ENCODE peak calls at places on chromosome 16, in six cellular contexts. R, N, D, Z, P and A are unnamed samples.

GRCh38 chr16:24758373-24758772 is 28.9 kb downstream of the TNRC6A start:
- DNase-seq in Z (no peak), R (no peak), P (peak), D (no peak), N (no peak), A (no peak)

GRCh38 chr16:67652578-67653130 is 7.4 kb downstream of the ACD start:
- DNase-seq in D (no peak), R (no peak), Z (no peak), P (peak), N (no peak), A (no peak)

GRCh38 chr16:17024514-17024913 is 446.2 kb downstream of the XYLT1 start:
- DNase-seq in P (no peak), N (no peak), Z (no peak), D (no peak), R (no peak), A (no peak)

GRCh38 chr16:56589141-56590039 is at the start of gene MT3:
- DNase-seq in N (peak), R (no peak), P (peak), Z (peak), D (no peak), A (no peak)

GRCh38 chr16:22623351-22623781 is 112.7 kb downstream of the NPIPB5 start:
- DNase-seq in Z (no peak), R (peak), N (no peak), D (no peak), P (peak), A (no peak)

GRCh38 chr16:30005341-30006094 is 5.3 kb downstream of the DOC2A start:
- DNase-seq in R (peak), Z (peak), P (peak), N (no peak), D (peak), A (no peak)

GRCh38 chr16:26736084-26736483 is 330.6 kb upstream of the C16orf82 start:
- DNase-seq in N (no peak), P (no peak), D (no peak), R (no peak), Z (no peak), A (no peak)

GRCh38 chr16:31707743-31708335 is 165.8 kb upstream of the ZNF267 start:
- DNase-seq in N (no peak), P (no peak), R (no peak), D (no peak), Z (no peak), A (no peak)

GRCh38 chr16:84312783-84313382 is 18.2 kb downstream of the WFDC1 start:
- DNase-seq in R (no peak), N (no peak), P (no peak), D (no peak), Z (no peak), A (no peak)

GRCh38 chr16:58120216-58120615 is 9.0 kb downstream of the CFAP20 start:
- DNase-seq in D (no peak), N (no peak), P (no peak), R (no peak), Z (no peak), A (no peak)

GRCh38 chr16:69100046-69100765 is 5.2 kb upstream of the HAS3 start:
- DNase-seq in N (no peak), Z (no peak), R (no peak), P (no peak), D (no peak), A (no peak)

GRCh38 chr16:53769787-53770186 is 65.8 kb downstream of the FTO start:
- DNase-seq in N (no peak), R (no peak), D (no peak), P (no peak), Z (no peak), A (no peak)